ENCODE peak calls at places on chromosomes 16 and 17, in four cellular contexts. One of them, this sample, is unnamed.
A peak's percentile ranks its signal among the peaks of the same experiment; 100 is the strongest.

GRCh38 chr16:85569615-85570212 is 43.4 kb upstream of the GSE1 start:
- DNase-seq in HEK293T: peak; percentile 43
- DNase-seq in H1: no peak
- DNase-seq in HepG2: no peak
- DNase-seq in this sample: no peak

GRCh38 chr17:58535431-58535830 is 21.0 kb upstream of the MTMR4 start:
- DNase-seq in H1: no peak
- DNase-seq in HEK293T: no peak
- DNase-seq in HepG2: peak; percentile 81
- DNase-seq in this sample: no peak

GRCh38 chr16:57563487-57563750 is 21.0 kb downstream of the ADGRG5 start:
- DNase-seq in H1: no peak
- DNase-seq in HepG2: no peak
- DNase-seq in HEK293T: no peak
- DNase-seq in this sample: no peak

GRCh38 chr17:2062571-2063183 is 7.8 kb downstream of the HIC1 start:
- DNase-seq in H1: no peak
- DNase-seq in HEK293T: no peak
- DNase-seq in HepG2: no peak
- DNase-seq in this sample: no peak

GRCh38 chr16:49628148-49628547 is 227.8 kb downstream of the ZNF423 start:
- DNase-seq in H1: no peak
- DNase-seq in HepG2: no peak
- DNase-seq in HEK293T: no peak
- DNase-seq in this sample: no peak

GRCh38 chr17:7183433-7184090 is 4.4 kb upstream of the ASGR1 start:
- DNase-seq in HepG2: peak; percentile 72
- DNase-seq in H1: no peak
- DNase-seq in HEK293T: no peak
- DNase-seq in this sample: no peak

GRCh38 chr17:7835818-7836595 is 2.0 kb downstream of the KDM6B start:
- DNase-seq in HEK293T: no peak
- DNase-seq in HepG2: peak; percentile 64
- DNase-seq in H1: no peak
- DNase-seq in this sample: no peak

GRCh38 chr17:27319536-27320221 is 25.8 kb downstream of the WSB1 start:
- DNase-seq in HEK293T: no peak
- DNase-seq in H1: no peak
- DNase-seq in HepG2: no peak
- DNase-seq in this sample: no peak

GRCh38 chr17:59652119-59652518 is 32.4 kb downstream of the CLTC start:
- DNase-seq in H1: no peak
- DNase-seq in HepG2: no peak
- DNase-seq in HEK293T: no peak
- DNase-seq in this sample: no peak

GRCh38 chr17:59845595-59846390 is 47.0 kb downstream of the TUBD1 start:
- DNase-seq in HEK293T: no peak
- DNase-seq in HepG2: peak; percentile 89
- DNase-seq in H1: no peak
- DNase-seq in this sample: no peak

GRCh38 chr17:78746949-78747269 is 35.2 kb downstream of the CYTH1 start:
- DNase-seq in HepG2: no peak
- DNase-seq in H1: no peak
- DNase-seq in HEK293T: no peak
- DNase-seq in this sample: no peak

GRCh38 chr16:77191259-77191969 is 424 bp downstream of the MON1B start:
- DNase-seq in HEK293T: peak; percentile 24
- DNase-seq in H1: no peak
- DNase-seq in HepG2: no peak
- DNase-seq in this sample: no peak

GRCh38 chr17:80362428-80363119 is 52.4 kb upstream of the ENDOV start:
- DNase-seq in HEK293T: no peak
- DNase-seq in HepG2: no peak
- DNase-seq in H1: no peak
- DNase-seq in this sample: no peak

GRCh38 chr16:2090819-2091721 is 43.3 kb downstream of the TSC2 start:
- DNase-seq in H1: peak; percentile 59
- DNase-seq in HepG2: no peak
- DNase-seq in HEK293T: peak; percentile 82
- DNase-seq in this sample: peak; percentile 68

GRCh38 chr17:72534776-72535175 is 414.0 kb downstream of the SOX9 start:
- DNase-seq in H1: no peak
- DNase-seq in HEK293T: no peak
- DNase-seq in HepG2: no peak
- DNase-seq in this sample: no peak

GRCh38 chr17:42797067-42798007 is 1.2 kb downstream of the COA3 start:
- DNase-seq in H1: no peak
- DNase-seq in HepG2: peak; percentile 74
- DNase-seq in HEK293T: no peak
- DNase-seq in this sample: no peak
- TF ChIP-seq SUZ12 in H1: no peak
- TF ChIP-seq SUZ12 in HepG2: no peak
- TF ChIP-seq SUZ12 in HEK293T: no peak
- TF ChIP-seq SUZ12 in this sample: no peak

GRCh38 chr16:67530013-67530939 is 1.6 kb downstream of the RIPOR1 start:
- DNase-seq in H1: no peak
- DNase-seq in HEK293T: no peak
- DNase-seq in HepG2: no peak
- DNase-seq in this sample: no peak
- TF ChIP-seq SUZ12 in H1: peak; percentile 32
- TF ChIP-seq SUZ12 in HEK293T: no peak
- TF ChIP-seq SUZ12 in HepG2: no peak
- TF ChIP-seq SUZ12 in this sample: no peak

GRCh38 chr16:23081675-23082119 is 67.6 kb downstream of the USP31 start:
- DNase-seq in HEK293T: no peak
- DNase-seq in H1: no peak
- DNase-seq in HepG2: no peak
- DNase-seq in this sample: no peak
- TF ChIP-seq SUZ12 in HEK293T: no peak
- TF ChIP-seq SUZ12 in H1: no peak
- TF ChIP-seq SUZ12 in HepG2: no peak
- TF ChIP-seq SUZ12 in this sample: no peak

GRCh38 chr17:76277300-76278267 is 12.4 kb downstream of the UBALD2 start:
- DNase-seq in HEK293T: no peak
- DNase-seq in H1: no peak
- DNase-seq in HepG2: no peak
- DNase-seq in this sample: no peak

GRCh38 chr17:76278268-76278908 is 13.2 kb downstream of the UBALD2 start:
- DNase-seq in HEK293T: no peak
- DNase-seq in H1: no peak
- DNase-seq in HepG2: no peak
- DNase-seq in this sample: no peak

GRCh38 chr17:76280650-76281049 is 15.5 kb downstream of the UBALD2 start:
- DNase-seq in HepG2: no peak
- DNase-seq in HEK293T: no peak
- DNase-seq in H1: no peak
- DNase-seq in this sample: no peak

GRCh38 chr17:76279742-76280287 is 14.7 kb downstream of the UBALD2 start:
- DNase-seq in HEK293T: no peak
- DNase-seq in HepG2: no peak
- DNase-seq in H1: no peak
- DNase-seq in this sample: no peak

DNA sequence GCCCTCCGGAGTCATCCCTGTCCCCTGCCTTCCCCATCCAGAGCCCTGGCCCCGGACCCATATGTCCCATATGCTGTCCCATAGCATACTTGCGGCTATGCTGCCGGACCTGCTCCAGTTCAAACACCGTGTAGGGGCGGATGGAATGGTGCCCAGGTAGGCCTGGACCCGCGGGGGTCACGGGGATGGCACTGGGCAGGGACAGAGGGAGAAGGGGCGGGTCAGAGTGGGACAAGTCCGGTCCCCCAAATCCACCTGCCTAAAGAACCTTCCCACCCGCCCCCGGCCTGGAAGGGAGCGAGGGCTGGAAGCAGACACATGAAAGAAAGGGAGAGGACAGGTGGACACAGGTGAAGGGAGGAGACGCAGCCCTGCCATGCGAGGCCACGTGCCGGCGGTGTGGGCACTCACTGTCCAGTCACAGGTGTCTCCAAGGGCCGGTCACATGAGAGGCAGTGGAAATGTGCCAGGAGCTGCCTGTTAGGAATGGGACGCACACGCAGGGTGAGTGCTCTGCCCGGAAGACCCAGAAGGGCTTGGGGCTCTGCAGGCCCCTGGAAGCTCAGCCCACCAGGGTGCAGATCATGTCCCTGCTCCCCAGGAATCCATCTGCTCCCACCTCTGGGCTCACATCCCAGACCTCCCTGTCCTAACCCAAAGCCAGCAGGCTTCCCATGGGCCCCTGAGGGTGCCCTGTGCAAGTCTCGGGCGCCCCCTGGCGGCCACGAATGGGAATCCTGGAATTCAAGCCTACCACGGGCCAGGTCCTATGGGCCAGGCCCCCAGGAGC is 14.0 kb downstream of the UBALD2 start:
- DNase-seq in HepG2: peak; percentile 74
- DNase-seq in HEK293T: peak; percentile 94
- DNase-seq in H1: peak; percentile 73
- DNase-seq in this sample: peak; percentile 47
- TF ChIP-seq SUZ12 in HepG2: no peak
- TF ChIP-seq SUZ12 in HEK293T: no peak
- TF ChIP-seq SUZ12 in H1: no peak
- TF ChIP-seq SUZ12 in this sample: no peak

DNA sequence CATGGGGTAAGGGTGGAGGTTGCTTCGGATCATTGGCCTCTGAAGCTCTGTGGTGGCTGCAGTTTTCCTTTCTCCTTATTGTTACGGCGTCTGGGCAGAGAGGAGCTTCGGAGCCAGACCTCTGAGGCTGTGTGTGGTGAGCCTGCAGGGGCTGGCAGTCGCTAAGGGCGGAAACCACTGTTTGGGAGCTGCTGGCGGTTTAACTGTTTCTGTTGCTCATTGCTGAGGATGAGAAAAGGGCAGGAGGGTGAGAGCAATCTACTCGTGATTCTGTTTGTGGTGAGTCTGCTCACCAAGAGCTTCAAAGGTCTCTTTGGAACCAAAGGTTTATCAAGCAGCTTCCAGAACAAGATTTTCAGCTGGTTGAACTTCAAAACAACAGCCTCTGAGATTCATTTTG is 143.9 kb downstream of the ANKFN1 start:
- DNase-seq in H1: no peak
- DNase-seq in HEK293T: no peak
- DNase-seq in HepG2: no peak
- DNase-seq in this sample: no peak
- TF ChIP-seq SUZ12 in H1: no peak
- TF ChIP-seq SUZ12 in HEK293T: no peak
- TF ChIP-seq SUZ12 in HepG2: no peak
- TF ChIP-seq SUZ12 in this sample: no peak

GRCh38 chr16:30951193-30951592 is 2.3 kb downstream of the ORAI3 start:
- DNase-seq in H1: no peak
- DNase-seq in HepG2: no peak
- DNase-seq in HEK293T: no peak
- DNase-seq in this sample: no peak

GRCh38 chr16:30950516-30951073 is 1.7 kb downstream of the ORAI3 start:
- DNase-seq in HEK293T: no peak
- DNase-seq in H1: no peak
- DNase-seq in HepG2: no peak
- DNase-seq in this sample: no peak

GRCh38 chr16:30953111-30953510 is 4.2 kb downstream of the ORAI3 start:
- DNase-seq in HEK293T: no peak
- DNase-seq in H1: no peak
- DNase-seq in HepG2: no peak
- DNase-seq in this sample: no peak

GRCh38 chr16:30953511-30954124 is 3.9 kb upstream of the SETD1A start:
- DNase-seq in HEK293T: peak; percentile 81
- DNase-seq in H1: peak; percentile 87
- DNase-seq in HepG2: peak; percentile 88
- DNase-seq in this sample: peak; percentile 90

GRCh38 chr16:30951785-30952184 is 2.9 kb downstream of the ORAI3 start:
- DNase-seq in HepG2: no peak
- DNase-seq in HEK293T: no peak
- DNase-seq in H1: no peak
- DNase-seq in this sample: no peak
- TF ChIP-seq SUZ12 in HepG2: no peak
- TF ChIP-seq SUZ12 in HEK293T: no peak
- TF ChIP-seq SUZ12 in H1: no peak
- TF ChIP-seq SUZ12 in this sample: no peak

This sample was measured in NT2/D1.